ENCODE peak calls at places on chromosome 11, in four cellular contexts. X is H9, S is IMR-90, I is mesendoderm. U is an unnamed sample.
A peak's percentile ranks its signal among the peaks of the same experiment; 100 is the strongest.

GRCh38 chr11:76736773-76737495 is 46.2 kb upstream of the TSKU start:
- DNase-seq in X (no peak), S (no peak), I (no peak), U (no peak)

GRCh38 chr11:80417681-80418080 is 976.9 kb upstream of the TENM4 start:
- DNase-seq in I (no peak), X (no peak), S (no peak), U (no peak)

GRCh38 chr11:107707128-107707760 is 4.6 kb downstream of the SLN start:
- DNase-seq in S (no peak), X (no peak), I (no peak), U (no peak)

GRCh38 chr11:1153105-1153950 is 4.4 kb upstream of the MUC5AC start:
- DNase-seq in I (no peak), X (peak; percentile 27), S (no peak), U (no peak)

GRCh38 chr11:130179396-130180306 is 20.1 kb downstream of the ST14 start:
- DNase-seq in I (no peak), S (no peak), X (no peak), U (no peak)

GRCh38 chr11:67504023-67504949 is 877 bp downstream of the PITPNM1 start:
- DNase-seq in S (no peak), I (no peak), X (no peak), U (peak; percentile 71)

GRCh38 chr11:68077617-68078592 is 39.1 kb downstream of the TCIRG1 start:
- DNase-seq in X (no peak), I (no peak), S (peak; percentile 18), U (no peak)

GRCh38 chr11:56843816-56844215 is 95.3 kb upstream of the OR9G4 start:
- DNase-seq in X (no peak), S (no peak), I (no peak), U (no peak)

GRCh38 chr11:64661146-64661545 is 61.9 kb downstream of the NRXN2 start:
- DNase-seq in X (no peak), S (peak; percentile 62), I (no peak), U (no peak)

GRCh38 chr11:45473491-45473890 is 187.3 kb upstream of the SYT13 start:
- DNase-seq in S (no peak), I (peak; percentile 76), X (no peak), U (no peak)

GRCh38 chr11:56380120-56380519 is 4.7 kb downstream of the OR8U1 start:
- DNase-seq in I (no peak), S (no peak), X (no peak), U (no peak)

GRCh38 chr11:13207665-13208594 is 69.7 kb upstream of the BMAL1 start:
- DNase-seq in X (peak; percentile 53), S (peak; percentile 84), I (peak; percentile 85), U (peak; percentile 54)

GRCh38 chr11:13208921-13209320 is 68.7 kb upstream of the BMAL1 start:
- DNase-seq in S (no peak), X (no peak), I (no peak), U (no peak)

GRCh38 chr11:13206086-13206640 is 71.4 kb upstream of the BMAL1 start:
- DNase-seq in X (no peak), I (no peak), S (no peak), U (no peak)

GRCh38 chr11:13205446-13205845 is 72.1 kb upstream of the BMAL1 start:
- DNase-seq in X (no peak), I (no peak), S (peak; percentile 21), U (no peak)

DNA sequence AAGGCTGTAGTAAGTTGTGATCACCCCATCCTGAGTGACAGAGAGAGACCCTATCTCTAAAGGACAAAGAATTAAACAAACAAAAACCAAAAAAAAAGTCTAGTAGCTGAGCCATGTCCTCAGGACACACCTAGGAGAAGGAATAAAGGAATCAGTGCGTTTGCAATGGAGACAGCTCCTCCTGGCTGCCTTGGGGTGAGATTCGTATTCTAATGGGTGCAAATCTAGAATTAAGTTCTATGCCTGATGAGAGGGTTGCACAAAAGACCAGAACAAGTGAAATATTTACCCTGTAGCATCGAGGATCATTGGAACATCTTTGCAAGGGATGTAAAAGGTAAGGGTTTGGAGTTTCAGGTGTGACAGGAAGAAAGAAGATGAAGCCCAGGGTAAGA is 70.3 kb upstream of the BMAL1 start:
- DNase-seq in S (no peak), X (no peak), I (peak; percentile 53), U (no peak)
- H3K4me2 ChIP-seq in S (no peak overlapping the region), X (no peak overlapping the region), I (no peak overlapping the region), U (peak overlapping the region; percentile 52)

DNA sequence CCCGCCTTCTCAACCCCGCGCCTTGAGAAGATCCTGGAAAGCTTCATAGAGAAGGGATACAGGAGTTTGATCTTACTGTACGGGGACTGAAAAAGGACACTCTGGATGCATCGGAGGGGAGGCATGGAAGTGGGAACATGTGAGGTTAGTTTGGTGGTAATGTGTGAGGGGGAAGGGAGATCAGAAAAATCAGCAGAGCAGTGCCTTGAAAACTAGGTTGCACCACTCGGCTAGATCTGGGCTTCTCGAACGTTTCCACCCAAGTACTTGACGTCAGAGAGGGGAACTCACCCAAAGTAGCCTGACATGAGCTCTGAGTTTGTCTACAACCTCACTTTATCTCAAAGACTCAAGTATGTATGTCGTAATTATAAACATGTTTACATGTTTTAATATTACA is 14.5 kb downstream of the USP35 start:
- DNase-seq in X (no peak), I (no peak), S (no peak), U (no peak)
- H4K5ac ChIP-seq in X (no peak overlapping the region), I (no peak overlapping the region), S (no peak overlapping the region), U (no peak overlapping the region)

GRCh38 chr11:75152651-75153553 is 2.0 kb downstream of the SLCO2B1 start:
- DNase-seq in X (no peak), I (no peak), S (no peak), U (no peak)
- H3K4me2 ChIP-seq in X (no peak overlapping the region), I (no peak overlapping the region), S (no peak overlapping the region), U (no peak overlapping the region)

GRCh38 chr11:60857378-60858232 is 1.9 kb upstream of the PTGDR2 start:
- DNase-seq in S (peak; percentile 65), I (no peak), X (no peak), U (no peak)
- H4K5ac ChIP-seq in S (no peak overlapping the region), I (no peak overlapping the region), X (no peak overlapping the region), U (no peak overlapping the region)

U was measured in H1.